ENCODE peak calls at places on chromosome 5, in five cellular contexts. One of them, this sample, is unnamed.
A peak's percentile ranks its signal among the peaks of the same experiment; 100 is the strongest.

GRCh38 chr5:95983067-95983466 is 21.4 kb upstream of the ELL2 start:
- DNase-seq in fibroblast of the aortic adventitia: no peak
- DNase-seq in GM06990: no peak
- DNase-seq in progenitor cell of endocrine pancreas: no peak
- DNase-seq in hepatocyte: no peak
- DNase-seq in this sample: no peak

GRCh38 chr5:33170414-33170813 is 270.4 kb upstream of the TARS1 start:
- DNase-seq in fibroblast of the aortic adventitia: peak; percentile 19
- DNase-seq in GM06990: no peak
- DNase-seq in progenitor cell of endocrine pancreas: no peak
- DNase-seq in hepatocyte: no peak
- DNase-seq in this sample: no peak

GRCh38 chr5:92370032-92370431 is 986.9 kb upstream of the ARRDC3 start:
- DNase-seq in fibroblast of the aortic adventitia: no peak
- DNase-seq in GM06990: no peak
- DNase-seq in progenitor cell of endocrine pancreas: no peak
- DNase-seq in hepatocyte: no peak
- DNase-seq in this sample: no peak

GRCh38 chr5:45355189-45355992 is 340.8 kb downstream of the HCN1 start:
- DNase-seq in fibroblast of the aortic adventitia: no peak
- DNase-seq in GM06990: no peak
- DNase-seq in progenitor cell of endocrine pancreas: no peak
- DNase-seq in hepatocyte: no peak
- DNase-seq in this sample: no peak

GRCh38 chr5:158563774-158564390 is 535.8 kb downstream of the EBF1 start:
- DNase-seq in fibroblast of the aortic adventitia: peak; percentile 8
- DNase-seq in GM06990: no peak
- DNase-seq in progenitor cell of endocrine pancreas: no peak
- DNase-seq in hepatocyte: no peak
- DNase-seq in this sample: no peak

GRCh38 chr5:173326501-173326960 is 1.7 kb downstream of the STC2 start:
- DNase-seq in fibroblast of the aortic adventitia: peak; percentile 87
- DNase-seq in GM06990: no peak
- DNase-seq in progenitor cell of endocrine pancreas: no peak
- DNase-seq in hepatocyte: no peak
- DNase-seq in this sample: peak; percentile 27

GRCh38 chr5:81685481-81685880 is 65.4 kb downstream of the SSBP2 start:
- DNase-seq in fibroblast of the aortic adventitia: no peak
- DNase-seq in GM06990: no peak
- DNase-seq in progenitor cell of endocrine pancreas: no peak
- DNase-seq in hepatocyte: no peak
- DNase-seq in this sample: no peak

GRCh38 chr5:78648359-78649219 is at the start of gene LHFPL2:
- DNase-seq in fibroblast of the aortic adventitia: peak; percentile 65
- DNase-seq in GM06990: peak; percentile 72
- DNase-seq in progenitor cell of endocrine pancreas: peak; percentile 76
- DNase-seq in hepatocyte: peak; percentile 89
- DNase-seq in this sample: peak; percentile 86

GRCh38 chr5:74149395-74149794 is 491.1 kb downstream of the ENC1 start:
- DNase-seq in fibroblast of the aortic adventitia: peak; percentile 96
- DNase-seq in GM06990: no peak
- DNase-seq in progenitor cell of endocrine pancreas: no peak
- DNase-seq in hepatocyte: no peak
- DNase-seq in this sample: peak; percentile 31

GRCh38 chr5:161851691-161852299 is 3.9 kb downstream of the GABRA1 start:
- DNase-seq in fibroblast of the aortic adventitia: peak; percentile 1
- DNase-seq in GM06990: no peak
- DNase-seq in progenitor cell of endocrine pancreas: no peak
- DNase-seq in hepatocyte: peak; percentile 5
- DNase-seq in this sample: no peak

GRCh38 chr5:114581136-114581535 is 219.3 kb downstream of the KCNN2 start:
- DNase-seq in fibroblast of the aortic adventitia: no peak
- DNase-seq in GM06990: no peak
- DNase-seq in progenitor cell of endocrine pancreas: no peak
- DNase-seq in hepatocyte: no peak
- DNase-seq in this sample: no peak

GRCh38 chr5:53991942-53992341 is 318.4 kb downstream of the ARL15 start:
- DNase-seq in fibroblast of the aortic adventitia: peak; percentile 32
- DNase-seq in GM06990: no peak
- DNase-seq in progenitor cell of endocrine pancreas: no peak
- DNase-seq in hepatocyte: no peak
- DNase-seq in this sample: no peak

GRCh38 chr5:159209438-159210305 is at the start of gene RNF145:
- DNase-seq in fibroblast of the aortic adventitia: peak; percentile 79
- DNase-seq in GM06990: peak; percentile 94
- DNase-seq in progenitor cell of endocrine pancreas: peak; percentile 55
- DNase-seq in hepatocyte: peak; percentile 96
- DNase-seq in this sample: peak; percentile 85

GRCh38 chr5:168128556-168128955 is 162.9 kb upstream of the WWC1 start:
- DNase-seq in fibroblast of the aortic adventitia: peak; percentile 4
- DNase-seq in GM06990: no peak
- DNase-seq in progenitor cell of endocrine pancreas: no peak
- DNase-seq in hepatocyte: no peak
- DNase-seq in this sample: no peak

GRCh38 chr5:45454114-45454513 is 242.1 kb downstream of the HCN1 start:
- DNase-seq in fibroblast of the aortic adventitia: no peak
- DNase-seq in GM06990: no peak
- DNase-seq in progenitor cell of endocrine pancreas: no peak
- DNase-seq in hepatocyte: peak; percentile 47
- DNase-seq in this sample: peak; percentile 2

GRCh38 chr5:89338935-89339334 is 456.0 kb upstream of the MEF2C start:
- DNase-seq in fibroblast of the aortic adventitia: peak; percentile 74
- DNase-seq in GM06990: no peak
- DNase-seq in progenitor cell of endocrine pancreas: no peak
- DNase-seq in hepatocyte: no peak
- DNase-seq in this sample: no peak

GRCh38 chr5:6711409-6712135 is 1.7 kb upstream of the TENT4A start:
- DNase-seq in fibroblast of the aortic adventitia: no peak
- DNase-seq in GM06990: no peak
- DNase-seq in progenitor cell of endocrine pancreas: no peak
- DNase-seq in hepatocyte: no peak
- DNase-seq in this sample: no peak
- TF ChIP-seq CTCF in fibroblast of the aortic adventitia: peak; percentile 40
- TF ChIP-seq CTCF in GM06990: no peak
- TF ChIP-seq CTCF in progenitor cell of endocrine pancreas: no peak
- TF ChIP-seq CTCF in hepatocyte: no peak
- TF ChIP-seq CTCF in this sample: no peak

GRCh38 chr5:148913985-148914421 is 87.6 kb downstream of the ADRB2 start:
- DNase-seq in fibroblast of the aortic adventitia: peak; percentile 94
- DNase-seq in GM06990: no peak
- DNase-seq in progenitor cell of endocrine pancreas: no peak
- DNase-seq in hepatocyte: no peak
- DNase-seq in this sample: peak; percentile 68

GRCh38 chr5:148911386-148911785 is 85.0 kb downstream of the ADRB2 start:
- DNase-seq in fibroblast of the aortic adventitia: no peak
- DNase-seq in GM06990: no peak
- DNase-seq in progenitor cell of endocrine pancreas: no peak
- DNase-seq in hepatocyte: no peak
- DNase-seq in this sample: peak; percentile 14

GRCh38 chr5:148913493-148913892 is 87.1 kb downstream of the ADRB2 start:
- DNase-seq in fibroblast of the aortic adventitia: no peak
- DNase-seq in GM06990: no peak
- DNase-seq in progenitor cell of endocrine pancreas: no peak
- DNase-seq in hepatocyte: no peak
- DNase-seq in this sample: peak; percentile 14

GRCh38 chr5:148912146-148912545 is 85.7 kb downstream of the ADRB2 start:
- DNase-seq in fibroblast of the aortic adventitia: peak; percentile 34
- DNase-seq in GM06990: no peak
- DNase-seq in progenitor cell of endocrine pancreas: no peak
- DNase-seq in hepatocyte: no peak
- DNase-seq in this sample: peak; percentile 23

GRCh38 chr5:148912714-148913398 is 86.4 kb downstream of the ADRB2 start:
- DNase-seq in fibroblast of the aortic adventitia: peak; percentile 95
- DNase-seq in GM06990: no peak
- DNase-seq in progenitor cell of endocrine pancreas: no peak
- DNase-seq in hepatocyte: peak; percentile 56
- DNase-seq in this sample: peak; percentile 68
- TF ChIP-seq CTCF in fibroblast of the aortic adventitia: peak; percentile 33
- TF ChIP-seq CTCF in GM06990: peak; percentile 15
- TF ChIP-seq CTCF in progenitor cell of endocrine pancreas: peak; percentile 46
- TF ChIP-seq CTCF in hepatocyte: peak; percentile 41
- TF ChIP-seq CTCF in this sample: peak; percentile 28

DNA sequence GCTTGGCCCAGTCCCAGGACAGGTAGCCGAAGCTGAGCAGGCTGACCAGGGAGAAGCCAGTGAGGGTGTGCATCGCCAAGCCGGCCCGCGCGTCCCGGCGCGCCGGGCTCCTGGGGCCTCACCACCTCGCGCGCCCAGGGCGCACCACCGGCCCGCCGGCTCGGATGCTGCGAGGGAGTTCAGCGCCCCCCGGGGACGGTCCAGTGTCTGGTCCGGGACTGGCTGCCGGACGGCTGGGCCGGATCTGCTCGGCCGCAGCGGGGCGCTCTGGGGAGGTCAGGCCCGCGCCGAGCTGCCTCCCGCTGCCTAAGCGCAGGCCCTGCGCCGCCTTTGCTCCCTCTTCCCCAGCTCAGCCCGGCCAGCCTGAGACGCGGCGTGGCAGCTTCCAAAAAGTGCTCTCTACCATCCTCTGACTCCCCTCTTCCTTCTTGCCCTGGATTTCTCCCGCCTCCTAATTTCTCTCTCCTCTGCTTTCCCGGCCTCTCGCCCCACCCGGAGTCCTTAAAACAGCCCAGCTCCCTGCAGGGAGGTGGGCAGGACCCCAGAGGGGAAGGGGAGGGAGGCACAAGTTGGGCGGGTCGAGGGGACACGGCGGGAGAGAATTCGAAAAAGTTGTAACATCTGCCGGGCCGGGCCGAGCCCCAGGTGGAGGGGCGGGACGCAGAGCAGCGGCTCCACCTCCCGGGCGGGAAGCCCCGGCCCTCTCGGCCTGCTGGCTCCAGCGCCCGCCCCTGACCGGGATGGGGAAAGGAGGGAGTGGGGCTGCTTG is at the start of gene ARSI:
- DNase-seq in fibroblast of the aortic adventitia: peak; percentile 22
- DNase-seq in GM06990: no peak
- DNase-seq in progenitor cell of endocrine pancreas: no peak
- DNase-seq in hepatocyte: peak; percentile 84
- DNase-seq in this sample: peak; percentile 52
- TF ChIP-seq CTCF in fibroblast of the aortic adventitia: peak; percentile 4
- TF ChIP-seq CTCF in GM06990: no peak
- TF ChIP-seq CTCF in progenitor cell of endocrine pancreas: peak; percentile 36
- TF ChIP-seq CTCF in hepatocyte: peak; percentile 38
- TF ChIP-seq CTCF in this sample: peak; percentile 15

GRCh38 chr5:98843481-98843880 is 70.0 kb downstream of the RGMB start:
- DNase-seq in fibroblast of the aortic adventitia: no peak
- DNase-seq in GM06990: no peak
- DNase-seq in progenitor cell of endocrine pancreas: no peak
- DNase-seq in hepatocyte: no peak
- DNase-seq in this sample: no peak
- TF ChIP-seq CTCF in fibroblast of the aortic adventitia: no peak
- TF ChIP-seq CTCF in GM06990: no peak
- TF ChIP-seq CTCF in progenitor cell of endocrine pancreas: no peak
- TF ChIP-seq CTCF in hepatocyte: no peak
- TF ChIP-seq CTCF in this sample: no peak

GRCh38 chr5:180797256-180798192 is 5.1 kb downstream of the MGAT1 start:
- DNase-seq in fibroblast of the aortic adventitia: no peak
- DNase-seq in GM06990: no peak
- DNase-seq in progenitor cell of endocrine pancreas: no peak
- DNase-seq in hepatocyte: no peak
- DNase-seq in this sample: no peak

GRCh38 chr5:180801596-180802324 is 846 bp downstream of the MGAT1 start:
- DNase-seq in fibroblast of the aortic adventitia: peak; percentile 19
- DNase-seq in GM06990: no peak
- DNase-seq in progenitor cell of endocrine pancreas: no peak
- DNase-seq in hepatocyte: no peak
- DNase-seq in this sample: no peak

GRCh38 chr5:180798193-180798592 is 4.4 kb downstream of the MGAT1 start:
- DNase-seq in fibroblast of the aortic adventitia: no peak
- DNase-seq in GM06990: no peak
- DNase-seq in progenitor cell of endocrine pancreas: no peak
- DNase-seq in hepatocyte: no peak
- DNase-seq in this sample: no peak

GRCh38 chr5:180799902-180800801 is 2.5 kb downstream of the MGAT1 start:
- DNase-seq in fibroblast of the aortic adventitia: peak; percentile 70
- DNase-seq in GM06990: no peak
- DNase-seq in progenitor cell of endocrine pancreas: no peak
- DNase-seq in hepatocyte: no peak
- DNase-seq in this sample: no peak

GRCh38 chr5:180799194-180799593 is 3.4 kb downstream of the MGAT1 start:
- DNase-seq in fibroblast of the aortic adventitia: no peak
- DNase-seq in GM06990: no peak
- DNase-seq in progenitor cell of endocrine pancreas: peak; percentile 32
- DNase-seq in hepatocyte: peak; percentile 69
- DNase-seq in this sample: peak; percentile 79
- TF ChIP-seq CTCF in fibroblast of the aortic adventitia: peak; percentile 17
- TF ChIP-seq CTCF in GM06990: peak; percentile 38
- TF ChIP-seq CTCF in progenitor cell of endocrine pancreas: peak; percentile 66
- TF ChIP-seq CTCF in hepatocyte: peak; percentile 42
- TF ChIP-seq CTCF in this sample: peak; percentile 61

GRCh38 chr5:117859161-117859560 is 1129.2 kb downstream of the DTWD2 start:
- DNase-seq in fibroblast of the aortic adventitia: no peak
- DNase-seq in GM06990: no peak
- DNase-seq in progenitor cell of endocrine pancreas: no peak
- DNase-seq in hepatocyte: no peak
- DNase-seq in this sample: no peak

DNA sequence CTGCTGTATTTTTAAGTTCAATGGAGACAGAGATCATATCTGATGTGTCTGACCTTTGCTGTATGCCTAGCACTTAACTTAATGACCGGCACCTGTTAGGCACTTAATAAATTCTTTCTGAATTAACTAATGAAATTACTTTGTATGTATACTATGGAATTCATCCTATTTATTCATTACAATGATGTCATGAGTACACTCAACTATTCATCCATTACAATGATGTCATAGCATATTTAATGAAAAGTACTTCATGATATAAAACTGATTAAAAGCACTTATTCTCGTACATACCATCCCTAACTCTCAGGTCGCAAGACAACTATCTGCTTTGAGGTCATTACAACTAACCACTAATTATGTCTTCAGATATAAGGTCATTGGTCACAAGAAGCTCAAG is 1131.6 kb downstream of the DTWD2 start:
- DNase-seq in fibroblast of the aortic adventitia: no peak
- DNase-seq in GM06990: no peak
- DNase-seq in progenitor cell of endocrine pancreas: no peak
- DNase-seq in hepatocyte: no peak
- DNase-seq in this sample: no peak
- TF ChIP-seq CTCF in fibroblast of the aortic adventitia: no peak
- TF ChIP-seq CTCF in GM06990: no peak
- TF ChIP-seq CTCF in progenitor cell of endocrine pancreas: no peak
- TF ChIP-seq CTCF in hepatocyte: no peak
- TF ChIP-seq CTCF in this sample: no peak

GRCh38 chr5:140806834-140807775 is at the start of gene PCDHA4:
- DNase-seq in fibroblast of the aortic adventitia: peak; percentile 16
- DNase-seq in GM06990: no peak
- DNase-seq in progenitor cell of endocrine pancreas: peak; percentile 77
- DNase-seq in hepatocyte: peak; percentile 88
- DNase-seq in this sample: peak; percentile 69

GRCh38 chr5:140800816-140801493 is at the start of gene PCDHA3:
- DNase-seq in fibroblast of the aortic adventitia: peak; percentile 36
- DNase-seq in GM06990: no peak
- DNase-seq in progenitor cell of endocrine pancreas: no peak
- DNase-seq in hepatocyte: no peak
- DNase-seq in this sample: no peak

GRCh38 chr5:140802781-140803271 is 2.0 kb downstream of the PCDHA3 start:
- DNase-seq in fibroblast of the aortic adventitia: no peak
- DNase-seq in GM06990: no peak
- DNase-seq in progenitor cell of endocrine pancreas: no peak
- DNase-seq in hepatocyte: no peak
- DNase-seq in this sample: no peak

GRCh38 chr5:140796718-140797095 is 2.1 kb downstream of the PCDHA2 start:
- DNase-seq in fibroblast of the aortic adventitia: no peak
- DNase-seq in GM06990: no peak
- DNase-seq in progenitor cell of endocrine pancreas: no peak
- DNase-seq in hepatocyte: no peak
- DNase-seq in this sample: no peak

GRCh38 chr5:140801494-140801841 is 611 bp downstream of the PCDHA3 start:
- DNase-seq in fibroblast of the aortic adventitia: no peak
- DNase-seq in GM06990: no peak
- DNase-seq in progenitor cell of endocrine pancreas: no peak
- DNase-seq in hepatocyte: no peak
- DNase-seq in this sample: no peak
- TF ChIP-seq CTCF in fibroblast of the aortic adventitia: peak; percentile 25
- TF ChIP-seq CTCF in GM06990: no peak
- TF ChIP-seq CTCF in progenitor cell of endocrine pancreas: no peak
- TF ChIP-seq CTCF in hepatocyte: no peak
- TF ChIP-seq CTCF in this sample: no peak